ENCODE peak calls at places on chromosomes 4 and X, in four cellular contexts. V is H9, K is islet precursor cell, H is upper lobe of right lung. Z is an unnamed sample.
A peak's percentile ranks its signal among the peaks of the same experiment; 100 is the strongest.

GRCh38 chrX:10859353-10859752 is 239.0 kb upstream of the MID1 start:
- DNase-seq in V (no peak), K (no peak), H (no peak), Z (peak; percentile 10)

GRCh38 chrX:153380691-153381090 is 20.5 kb downstream of the PNMA6E start:
- DNase-seq in K (no peak), H (no peak), V (no peak), Z (no peak)

GRCh38 chr4:107319386-107319785 is 283.3 kb upstream of the DKK2 start:
- DNase-seq in V (no peak), K (no peak), H (no peak), Z (no peak)

GRCh38 chr4:106038012-106038411 is 142.7 kb downstream of the NPNT start:
- DNase-seq in V (no peak), H (no peak), K (no peak), Z (no peak)

GRCh38 chrX:465418-465817 is 78.7 kb upstream of the PPP2R3B start:
- DNase-seq in K (no peak), H (no peak), V (no peak), Z (no peak)

GRCh38 chrX:16870861-16871584 is 861 bp upstream of the RBBP7 start:
- DNase-seq in H (no peak), K (peak; percentile 81), V (peak; percentile 73), Z (peak; percentile 4)

GRCh38 chrX:30246769-30247489 is at the start of gene MAGEB1:
- DNase-seq in K (no peak), V (peak; percentile 78), H (no peak), Z (no peak)

GRCh38 chrX:22078117-22078516 is 46.0 kb downstream of the PHEX start:
- DNase-seq in V (no peak), K (no peak), H (no peak), Z (no peak)

GRCh38 chr4:76558391-76559235 is 123.6 kb downstream of the SHROOM3 start:
- DNase-seq in V (peak; percentile 38), K (no peak), H (no peak), Z (no peak)